ENCODE peak calls at places on chromosomes 6 and 20, in nine cellular contexts. R is fibroblast of pulmonary artery, Z is GM20000, H is H1, L is AG08396, N is EL, U is endothelial cell, F is RWPE1, P is bronchial epithelial cell. O is an unnamed sample.
A peak's percentile ranks its signal among the peaks of the same experiment; 100 is the strongest.

GRCh38 chr6:89073014-89073620 is 7.4 kb upstream of the PNRC1 start:
- DNase-seq in R (peak; percentile 92), Z (no peak), H (no peak), L (no peak), N (no peak), U (no peak), F (no peak), P (no peak), O (no peak)

GRCh38 chr20:17023811-17024210 is 203.0 kb upstream of the PCSK2 start:
- DNase-seq in R (no peak), Z (no peak), H (peak; percentile 31), L (peak; percentile 20), N (no peak), U (no peak), F (no peak), P (no peak), O (no peak)

GRCh38 chr20:63253438-63254236 is 626 bp downstream of the NKAIN4 start:
- DNase-seq in R (no peak), Z (peak; percentile 63), H (no peak), L (peak; percentile 49), N (no peak), U (peak; percentile 40), F (peak; percentile 38), P (no peak), O (no peak)

GRCh38 chr20:47088339-47088738 is 193.7 kb downstream of the EYA2 start:
- DNase-seq in R (no peak), Z (no peak), H (no peak), L (no peak), N (no peak), U (no peak), F (peak; percentile 34), P (no peak), O (no peak)

GRCh38 chr20:25082498-25082873 is 545 bp upstream of the VSX1 start:
- DNase-seq in R (no peak), Z (no peak), H (no peak), L (peak; percentile 24), N (no peak), U (no peak), F (no peak), P (no peak), O (no peak)

GRCh38 chr6:158648682-158649131 is 1.1 kb upstream of the SYTL3 start:
- DNase-seq in R (peak; percentile 90), Z (peak; percentile 65), H (no peak), L (peak; percentile 65), N (peak; percentile 91), U (no peak), F (peak; percentile 53), P (peak; percentile 94), O (no peak)

GRCh38 chr6:114281496-114281895 is 61.3 kb downstream of the HS3ST5 start:
- DNase-seq in R (no peak), Z (no peak), H (no peak), L (no peak), N (no peak), U (no peak), F (no peak), P (no peak), O (no peak)

GRCh38 chr6:37788259-37788658 is 31.3 kb upstream of the ZFAND3 start:
- DNase-seq in R (no peak), Z (no peak), H (no peak), L (no peak), N (peak; percentile 71), U (no peak), F (peak; percentile 56), P (peak; percentile 52), O (no peak)

GRCh38 chr6:10759884-10760329 is 12.3 kb downstream of the TMEM14B start:
- DNase-seq in R (peak; percentile 52), Z (no peak), H (no peak), L (peak; percentile 47), N (peak; percentile 85), U (no peak), F (peak; percentile 89), P (peak; percentile 97), O (no peak)

GRCh38 chr20:41482647-41483552 is 116.3 kb upstream of the EMILIN3 start:
- DNase-seq in R (peak; percentile 76), Z (no peak), H (no peak), L (peak; percentile 62), N (peak; percentile 95), U (no peak), F (no peak), P (peak; percentile 12), O (no peak)

GRCh38 chr6:159254186-159254585 is 85.0 kb downstream of the FNDC1 start:
- DNase-seq in R (no peak), Z (no peak), H (no peak), L (no peak), N (peak; percentile 19), U (no peak), F (no peak), P (no peak), O (no peak)

GRCh38 chr6:52574709-52575489 is 2.0 kb downstream of the TRAM2 start:
- DNase-seq in R (peak; percentile 36), Z (peak; percentile 76), H (no peak), L (peak; percentile 76), N (peak; percentile 80), U (no peak), F (no peak), P (no peak), O (no peak)

GRCh38 chr6:144162977-144163376 is 12.7 kb downstream of the STX11 start:
- DNase-seq in R (no peak), Z (peak; percentile 47), H (no peak), L (no peak), N (no peak), U (no peak), F (no peak), P (no peak), O (peak; percentile 19)

GRCh38 chr20:10902836-10903410 is 229.1 kb upstream of the JAG1 start:
- DNase-seq in R (peak; percentile 51), Z (no peak), H (no peak), L (no peak), N (no peak), U (no peak), F (no peak), P (no peak), O (no peak)